ENCODE peak calls at places on chromosome 6, in nine cellular contexts. A is GM12865, K is cardiac muscle cell, X is AG10803, P is bronchial epithelial cell, E is naive B cell, U is A549, Z is H7, Y is H54. W is an unnamed sample.

GRCh38 chr6:152053332-152053731 is 245.8 kb downstream of the ESR1 start:
- DNase-seq in A (no peak), K (no peak), X (no peak), P (no peak), E (no peak), U (no peak), Z (no peak), Y (no peak), W (no peak)

GRCh38 chr6:165439928-165440554 is 130.6 kb upstream of the C6orf118 start:
- DNase-seq in A (peak; percentile 46), K (peak; percentile 59), X (peak; percentile 54), P (peak; percentile 84), E (no peak), U (peak; percentile 6), Z (peak; percentile 10), Y (no peak), W (no peak)

GRCh38 chr6:14265049-14266021 is 147.8 kb downstream of the CD83 start:
- DNase-seq in A (no peak), K (no peak), X (no peak), P (no peak), E (no peak), U (no peak), Z (no peak), Y (no peak), W (no peak)

GRCh38 chr6:72649032-72649984 is 27.4 kb downstream of the KCNQ5 start:
- DNase-seq in A (peak; percentile 78), K (no peak), X (peak; percentile 89), P (peak; percentile 90), E (no peak), U (no peak), Z (no peak), Y (no peak), W (no peak)

GRCh38 chr6:143634486-143634885 is 43.3 kb upstream of the PHACTR2 start:
- DNase-seq in A (peak; percentile 21), K (no peak), X (peak; percentile 28), P (peak; percentile 84), E (no peak), U (no peak), Z (no peak), Y (no peak), W (no peak)

GRCh38 chr6:148427333-148427732 is 84.7 kb downstream of the SASH1 start:
- DNase-seq in A (no peak), K (no peak), X (no peak), P (no peak), E (no peak), U (no peak), Z (no peak), Y (no peak), W (no peak)

GRCh38 chr6:36104836-36105235 is 25.5 kb upstream of the MAPK13 start:
- DNase-seq in A (no peak), K (no peak), X (peak; percentile 56), P (no peak), E (no peak), U (no peak), Z (no peak), Y (no peak), W (no peak)

GRCh38 chr6:169288591-169288990 is 34.9 kb upstream of the THBS2 start:
- DNase-seq in A (no peak), K (no peak), X (peak; percentile 64), P (peak; percentile 46), E (no peak), U (no peak), Z (no peak), Y (no peak), W (no peak)

GRCh38 chr6:81754906-81755305 is 2.4 kb upstream of the TENT5A start:
- DNase-seq in A (no peak), K (no peak), X (no peak), P (no peak), E (no peak), U (no peak), Z (no peak), Y (no peak), W (no peak)

GRCh38 chr6:26044140-26045045 is 42.8 kb upstream of the HFE start:
- DNase-seq in A (peak; percentile 67), K (no peak), X (peak; percentile 29), P (no peak), E (no peak), U (no peak), Z (no peak), Y (no peak), W (no peak)

GRCh38 chr6:24990227-24990843 is 54.6 kb upstream of the RIPOR2 start:
- DNase-seq in A (no peak), K (no peak), X (peak; percentile 17), P (peak; percentile 71), E (no peak), U (no peak), Z (no peak), Y (no peak), W (no peak)

GRCh38 chr6:86306210-86306609 is 631.1 kb upstream of the HTR1E start:
- DNase-seq in A (no peak), K (no peak), X (no peak), P (no peak), E (no peak), U (no peak), Z (no peak), Y (no peak), W (no peak)

GRCh38 chr6:115618311-115618710 is 442.4 kb downstream of the FRK start:
- DNase-seq in A (no peak), K (no peak), X (peak; percentile 46), P (no peak), E (no peak), U (no peak), Z (no peak), Y (no peak), W (no peak)

GRCh38 chr6:43355862-43356590 is 13.4 kb downstream of the ZNF318 start:
- DNase-seq in A (no peak), K (peak; percentile 39), X (peak; percentile 26), P (peak; percentile 15), E (no peak), U (peak; percentile 7), Z (peak; percentile 60), Y (no peak), W (no peak)

GRCh38 chr6:167666571-167667203 is 160.0 kb upstream of the AFDN start:
- DNase-seq in A (no peak), K (no peak), X (no peak), P (no peak), E (no peak), U (no peak), Z (no peak), Y (no peak), W (no peak)

GRCh38 chr6:34745277-34746103 is 11.8 kb upstream of the SNRPC start:
- DNase-seq in A (no peak), K (no peak), X (no peak), P (peak; percentile 93), E (no peak), U (no peak), Z (no peak), Y (no peak), W (no peak)